ENCODE peak calls at places on chromosome 6, in ten cellular contexts. M is A549, P is K562, L is lower leg skin, H is heart left ventricle, A is right lobe of liver, V is tibial nerve, Q is breast epithelium, X is sigmoid colon, Z is ovary. I is an unnamed sample.

GRCh38 chr6:160042788-160043301 is 74.0 kb downstream of the IGF2R start:
- DNase-seq in M (no peak), P (no peak), L (no peak), H (no peak), A (no peak), V (no peak), Q (no peak), X (no peak), Z (no peak), I (no peak)

GRCh38 chr6:41332842-41333736 is 2.3 kb upstream of the NCR2 start:
- DNase-seq in M (no peak), P (no peak), L (no peak), H (no peak), A (no peak), V (no peak), Q (no peak), X (no peak), Z (no peak), I (no peak)

GRCh38 chr6:110816677-110817076 is 1.4 kb upstream of the CDK19 start:
- DNase-seq in M (no peak), P (no peak), L (no peak), H (no peak), A (no peak), V (no peak), Q (no peak), X (no peak), Z (no peak), I (peak)

GRCh38 chr6:88339816-88340215 is 173.7 kb upstream of the CNR1 start:
- DNase-seq in M (no peak), P (no peak), L (no peak), H (no peak), A (no peak), V (no peak), Q (no peak), X (no peak), Z (no peak), I (no peak)

GRCh38 chr6:22613695-22614094 is 44.3 kb downstream of the HDGFL1 start:
- DNase-seq in M (no peak), P (no peak), L (no peak), H (no peak), A (no peak), V (no peak), Q (no peak), X (no peak), Z (no peak), I (no peak)

GRCh38 chr6:71619836-71620235 is 266.5 kb upstream of the RIMS1 start:
- DNase-seq in M (no peak), P (no peak), L (no peak), H (no peak), A (no peak), V (no peak), Q (no peak), X (no peak), Z (no peak), I (no peak)

GRCh38 chr6:118370722-118371121 is 177.4 kb upstream of the PLN start:
- DNase-seq in M (no peak), P (no peak), L (no peak), H (peak), A (no peak), V (no peak), Q (no peak), X (no peak), Z (no peak), I (no peak)

GRCh38 chr6:39917981-39918380 is 16.3 kb downstream of the MOCS1 start:
- DNase-seq in M (no peak), P (no peak), L (no peak), H (no peak), A (no peak), V (no peak), Q (no peak), X (no peak), Z (no peak), I (no peak)

GRCh38 chr6:14178083-14178445 is 60.5 kb downstream of the CD83 start:
- DNase-seq in M (no peak), P (no peak), L (no peak), H (no peak), A (no peak), V (no peak), Q (no peak), X (no peak), Z (no peak), I (no peak)

GRCh38 chr6:155014715-155015300 is 19.7 kb downstream of the TIAM2 start:
- DNase-seq in M (no peak), P (no peak), L (peak), H (no peak), A (no peak), V (no peak), Q (no peak), X (no peak), Z (no peak), I (no peak)

GRCh38 chr6:33926451-33926850 is 122.6 kb upstream of the MLN start:
- DNase-seq in M (peak), P (peak), L (no peak), H (no peak), A (no peak), V (no peak), Q (no peak), X (no peak), Z (no peak), I (peak)

GRCh38 chr6:14348389-14348788 is 230.8 kb downstream of the CD83 start:
- DNase-seq in M (no peak), P (no peak), L (no peak), H (no peak), A (no peak), V (no peak), Q (no peak), X (no peak), Z (no peak), I (no peak)

GRCh38 chr6:138107752-138108592 is 753 bp upstream of the PERP start:
- DNase-seq in M (peak), P (peak), L (no peak), H (peak), A (peak), V (no peak), Q (no peak), X (no peak), Z (no peak), I (peak)

GRCh38 chr6:16294371-16294770 is 56.0 kb downstream of the GMPR start:
- DNase-seq in M (no peak), P (no peak), L (no peak), H (no peak), A (no peak), V (no peak), Q (no peak), X (no peak), Z (no peak), I (no peak)

GRCh38 chr6:14521141-14521540 is 403.6 kb downstream of the CD83 start:
- DNase-seq in M (no peak), P (no peak), L (no peak), H (no peak), A (no peak), V (no peak), Q (no peak), X (no peak), Z (no peak), I (no peak)

GRCh38 chr6:33620158-33620583 is 951 bp upstream of the ITPR3 start:
- DNase-seq in M (no peak), P (peak), L (peak), H (peak), A (peak), V (peak), Q (no peak), X (no peak), Z (peak), I (no peak)

GRCh38 chr6:32852844-32853540 is 512 bp downstream of the TAP1 start:
- DNase-seq in M (peak), P (no peak), L (peak), H (peak), A (peak), V (peak), Q (no peak), X (peak), Z (peak), I (peak)

GRCh38 chr6:10305740-10306423 is 109.0 kb downstream of the TFAP2A start:
- DNase-seq in M (no peak), P (no peak), L (no peak), H (no peak), A (no peak), V (no peak), Q (no peak), X (no peak), Z (no peak), I (no peak)

GRCh38 chr6:132969188-132969587 is 154.8 kb downstream of the RPS12 start:
- DNase-seq in M (no peak), P (no peak), L (no peak), H (no peak), A (no peak), V (no peak), Q (no peak), X (no peak), Z (no peak), I (peak)

GRCh38 chr6:154878866-154879491 is 116.1 kb upstream of the TIAM2 start:
- DNase-seq in M (no peak), P (no peak), L (no peak), H (no peak), A (no peak), V (no peak), Q (no peak), X (no peak), Z (no peak), I (no peak)

GRCh38 chr6:33065312-33065711 is 8.1 kb downstream of the HLA-DPA1 start:
- DNase-seq in M (no peak), P (no peak), L (no peak), H (no peak), A (no peak), V (no peak), Q (no peak), X (no peak), Z (no peak), I (no peak)

GRCh38 chr6:75673885-75674284 is 72.2 kb downstream of the SENP6 start:
- DNase-seq in M (no peak), P (no peak), L (no peak), H (no peak), A (no peak), V (no peak), Q (no peak), X (no peak), Z (no peak), I (no peak)

GRCh38 chr6:87919416-87919815 is 128.2 kb upstream of the SPACA1 start:
- DNase-seq in M (no peak), P (no peak), L (no peak), H (no peak), A (no peak), V (no peak), Q (no peak), X (no peak), Z (no peak), I (no peak)

GRCh38 chr6:20463396-20463795 is 61.7 kb downstream of the E2F3 start:
- DNase-seq in M (no peak), P (no peak), L (no peak), H (no peak), A (no peak), V (no peak), Q (no peak), X (no peak), Z (no peak), I (no peak)

GRCh38 chr6:121523628-121524027 is 88.2 kb downstream of the GJA1 start:
- DNase-seq in M (no peak), P (no peak), L (no peak), H (no peak), A (no peak), V (no peak), Q (no peak), X (no peak), Z (no peak), I (no peak)
- TF ChIP-seq POLR2A in M (no peak), P (no peak), L (no peak), H (no peak), A (no peak), V (no peak), Q (no peak), X (no peak), Z (no peak), I (no peak)

DNA sequence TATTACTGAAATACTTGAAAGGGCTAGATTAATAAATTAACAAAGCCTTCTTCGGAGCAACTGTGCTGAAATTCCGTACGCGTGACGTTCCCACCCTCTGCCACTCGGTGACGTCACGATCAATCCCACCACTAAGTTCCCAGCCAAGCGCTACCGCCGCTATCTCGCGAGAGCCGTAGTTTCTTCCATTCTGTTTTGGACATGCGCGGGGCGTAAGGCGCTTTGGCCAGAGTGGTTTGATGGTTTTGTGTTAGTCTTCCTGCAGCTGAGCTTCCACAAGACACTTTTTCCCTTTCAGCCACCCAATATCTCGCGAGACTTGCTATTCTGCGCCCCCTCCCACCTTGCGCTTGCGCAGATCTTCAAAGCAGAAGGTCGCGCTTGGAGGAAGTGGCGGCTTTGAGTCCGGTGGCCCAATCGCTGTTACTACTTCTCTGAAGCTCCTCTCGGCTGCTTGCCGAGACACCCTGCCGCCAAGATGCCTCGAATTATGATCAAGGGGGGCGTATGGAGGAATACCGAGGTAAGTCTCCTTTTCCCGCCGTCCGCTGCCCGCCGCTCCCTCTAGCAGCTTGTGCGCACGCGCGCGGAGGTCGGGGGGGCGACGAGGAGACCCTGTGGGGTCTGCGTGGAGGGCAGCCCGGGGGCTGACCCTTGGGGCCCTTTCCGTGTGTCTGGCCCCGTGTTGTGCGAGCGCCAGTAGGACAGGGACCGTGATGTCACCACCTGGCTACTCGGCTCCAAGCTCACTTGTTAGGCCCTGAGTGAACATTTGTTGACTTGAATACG is at the start of gene CDC5L:
- DNase-seq in M (peak), P (peak), L (peak), H (peak), A (peak), V (peak), Q (peak), X (peak), Z (peak), I (peak)
- TF ChIP-seq POLR2A in M (peak), P (peak), L (peak), H (no peak), A (peak), V (peak), Q (peak), X (peak), Z (peak), I (peak)

GRCh38 chr6:26196846-26197683 is 109.8 kb downstream of the HFE start:
- DNase-seq in M (no peak), P (peak), L (peak), H (peak), A (peak), V (peak), Q (no peak), X (peak), Z (peak), I (peak)

GRCh38 chr6:26194329-26194701 is 107.1 kb downstream of the HFE start:
- DNase-seq in M (no peak), P (no peak), L (no peak), H (no peak), A (no peak), V (no peak), Q (no peak), X (no peak), Z (no peak), I (no peak)

GRCh38 chr6:26194774-26195375 is 107.6 kb downstream of the HFE start:
- DNase-seq in M (no peak), P (no peak), L (no peak), H (no peak), A (no peak), V (no peak), Q (no peak), X (no peak), Z (no peak), I (no peak)

GRCh38 chr6:26195924-26196845 is 109.0 kb downstream of the HFE start:
- DNase-seq in M (no peak), P (no peak), L (no peak), H (no peak), A (no peak), V (no peak), Q (no peak), X (no peak), Z (no peak), I (peak)

GRCh38 chr6:26195376-26195923 is 108.2 kb downstream of the HFE start:
- DNase-seq in M (no peak), P (peak), L (peak), H (peak), A (peak), V (peak), Q (peak), X (peak), Z (peak), I (peak)
- TF ChIP-seq POLR2A in M (no peak), P (peak), L (no peak), H (no peak), A (no peak), V (peak), Q (no peak), X (peak), Z (peak), I (peak)

GRCh38 chr6:157035576-157035975 is 258.4 kb downstream of the ARID1B start:
- DNase-seq in M (no peak), P (no peak), L (no peak), H (no peak), A (no peak), V (no peak), Q (no peak), X (no peak), Z (no peak), I (no peak)

GRCh38 chr6:157032923-157033322 is 255.7 kb downstream of the ARID1B start:
- DNase-seq in M (no peak), P (no peak), L (no peak), H (no peak), A (no peak), V (no peak), Q (no peak), X (no peak), Z (no peak), I (no peak)

GRCh38 chr6:157034433-157035230 is 257.5 kb downstream of the ARID1B start:
- DNase-seq in M (peak), P (peak), L (no peak), H (no peak), A (no peak), V (no peak), Q (no peak), X (no peak), Z (no peak), I (peak)

GRCh38 chr6:157036245-157036681 is 259.1 kb downstream of the ARID1B start:
- DNase-seq in M (no peak), P (no peak), L (no peak), H (no peak), A (no peak), V (no peak), Q (no peak), X (no peak), Z (no peak), I (no peak)

GRCh38 chr6:157033428-157034140 is 256.4 kb downstream of the ARID1B start:
- DNase-seq in M (no peak), P (no peak), L (no peak), H (no peak), A (no peak), V (no peak), Q (no peak), X (no peak), Z (no peak), I (peak)
- TF ChIP-seq POLR2A in M (no peak), P (no peak), L (no peak), H (no peak), A (no peak), V (no peak), Q (no peak), X (no peak), Z (no peak), I (no peak)